ENCODE peak calls at places on chromosomes 2 and 18, in seven cellular contexts. Y is activated B cell treated with CpG ODN at 0.5 μM for 24 hours, Z is mucosa of descending colon, M is MCF 10A, S is GM20000, R is B cell, K is left ventricle myocardium inferior. A is an unnamed sample.

GRCh38 chr18:48623468-48624220 is 84.8 kb downstream of the CTIF start:
- DNase-seq in R (no peak), Z (no peak), Y (no peak), S (no peak), M (peak), K (no peak), A (no peak)

GRCh38 chr2:42340045-42340937 is 20.7 kb downstream of the COX7A2L start:
- DNase-seq in S (no peak), K (no peak), Y (no peak), R (no peak), M (no peak), Z (no peak), A (no peak)

GRCh38 chr2:77839102-77839501 is 316.9 kb upstream of the LRRTM4 start:
- DNase-seq in Y (no peak), K (no peak), R (no peak), M (no peak), S (no peak), Z (no peak), A (no peak)

GRCh38 chr18:41162191-41162590 is 792.8 kb upstream of the PIK3C3 start:
- DNase-seq in R (no peak), Z (no peak), S (no peak), K (no peak), Y (no peak), M (no peak), A (no peak)

GRCh38 chr2:225086915-225087314 is 44.6 kb upstream of the DOCK10 start:
- DNase-seq in K (no peak), M (no peak), Z (no peak), R (no peak), S (no peak), Y (no peak), A (no peak)

GRCh38 chr2:174326880-174327558 is 7.7 kb upstream of the SP9 start:
- DNase-seq in Z (peak), S (peak), R (peak), Y (no peak), K (no peak), M (no peak), A (no peak)

GRCh38 chr2:203846490-203847105 is 21.0 kb upstream of the CTLA4 start:
- DNase-seq in Y (no peak), Z (no peak), M (no peak), R (no peak), K (peak), S (no peak), A (no peak)

GRCh38 chr18:42192251-42193248 is 237.5 kb downstream of the PIK3C3 start:
- DNase-seq in R (no peak), M (peak), S (no peak), K (no peak), Z (no peak), Y (no peak), A (no peak)

GRCh38 chr2:3603536-3604206 is 8.8 kb downstream of the COLEC11 start:
- DNase-seq in Y (no peak), M (no peak), Z (no peak), K (no peak), R (no peak), S (no peak), A (no peak)

GRCh38 chr2:212995920-212996319 is 155.5 kb downstream of the IKZF2 start:
- DNase-seq in Z (no peak), R (no peak), K (no peak), M (peak), S (no peak), Y (no peak), A (no peak)

GRCh38 chr18:59516356-59517155 is 157.5 kb upstream of the LMAN1 start:
- DNase-seq in R (no peak), M (peak), K (peak), Y (no peak), Z (peak), S (no peak), A (no peak)

GRCh38 chr2:134319581-134320246 is 65.8 kb downstream of the MGAT5 start:
- DNase-seq in Y (no peak), Z (no peak), K (no peak), S (no peak), R (no peak), M (no peak), A (no peak)

GRCh38 chr2:10981461-10981860 is 69.7 kb downstream of the KCNF1 start:
- DNase-seq in S (no peak), R (no peak), Y (no peak), K (no peak), M (no peak), Z (no peak), A (no peak)

GRCh38 chr2:158953454-158953853 is 15.0 kb upstream of the TANC1 start:
- DNase-seq in Y (no peak), Z (no peak), R (no peak), K (no peak), S (no peak), M (peak), A (no peak)

GRCh38 chr2:201450910-201451329 is 338 bp downstream of the TRAK2 start:
- DNase-seq in K (no peak), M (no peak), Z (no peak), S (no peak), R (no peak), Y (no peak), A (no peak)

GRCh38 chr2:39996653-39997080 is 217.6 kb upstream of the THUMPD2 start:
- DNase-seq in Y (no peak), R (no peak), Z (no peak), M (peak), K (no peak), S (no peak), A (no peak)

GRCh38 chr18:9631814-9632496 is 17.6 kb upstream of the PPP4R1 start:
- DNase-seq in M (peak), K (no peak), S (no peak), R (no peak), Y (no peak), Z (no peak), A (no peak)

GRCh38 chr2:238170386-238171071 is 11.8 kb downstream of the ERFE start:
- DNase-seq in Z (no peak), K (peak), M (no peak), Y (no peak), R (no peak), S (peak), A (no peak)

GRCh38 chr18:43877922-43878321 is 600.6 kb upstream of the SYT4 start:
- DNase-seq in K (no peak), R (no peak), Y (no peak), S (no peak), Z (no peak), M (no peak), A (no peak)

GRCh38 chr18:31562726-31563125 is 29.0 kb upstream of the TTR start:
- DNase-seq in Z (no peak), M (no peak), Y (no peak), S (no peak), K (no peak), R (no peak), A (no peak)

GRCh38 chr2:173678186-173678585 is 287.0 kb downstream of the SP3 start:
- DNase-seq in Y (no peak), S (no peak), M (no peak), K (no peak), Z (no peak), R (no peak), A (no peak)

GRCh38 chr2:235077046-235077445 is 125.2 kb downstream of the SH3BP4 start:
- DNase-seq in S (no peak), Z (no peak), Y (no peak), R (no peak), M (no peak), K (no peak), A (no peak)

GRCh38 chr2:50395510-50396300 is 636.2 kb downstream of the NRXN1 start:
- DNase-seq in Y (no peak), Z (no peak), M (no peak), S (no peak), K (no peak), R (no peak), A (no peak)

GRCh38 chr2:118661184-118661583 is 186.3 kb downstream of the EN1 start:
- DNase-seq in S (no peak), K (no peak), Y (no peak), M (peak), R (no peak), Z (no peak), A (no peak)

GRCh38 chr2:16117021-16117700 is 176.8 kb downstream of the MYCN start:
- DNase-seq in R (no peak), K (no peak), Y (no peak), M (no peak), S (no peak), Z (no peak), A (no peak)

GRCh38 chr2:42964444-42965081 is 172.2 kb upstream of the HAAO start:
- DNase-seq in Y (no peak), K (peak), M (peak), Z (no peak), R (no peak), S (no peak), A (no peak)

GRCh38 chr18:64981915-64982314 is 768.9 kb upstream of the CDH7 start:
- DNase-seq in K (no peak), Z (no peak), M (no peak), S (no peak), Y (no peak), R (no peak), A (no peak)

GRCh38 chr2:127676906-127677305 is 1.6 kb upstream of the LIMS2 start:
- DNase-seq in Y (no peak), M (no peak), S (no peak), R (no peak), Z (no peak), K (no peak), A (no peak)

GRCh38 chr18:52287151-52287550 is 52.8 kb upstream of the DCC start:
- DNase-seq in M (no peak), Z (no peak), R (no peak), K (no peak), Y (no peak), S (no peak), A (no peak)

GRCh38 chr18:42719221-42719620 is 396.3 kb downstream of the RIT2 start:
- DNase-seq in R (no peak), Z (no peak), S (no peak), K (no peak), Y (no peak), M (peak), A (no peak)

GRCh38 chr2:38997784-38998183 is 108.1 kb downstream of the ARHGEF33 start:
- DNase-seq in K (no peak), M (peak), S (no peak), Z (peak), R (no peak), Y (no peak), A (no peak)

GRCh38 chr18:395481-396250 is 104.8 kb downstream of the COLEC12 start:
- DNase-seq in Z (no peak), K (no peak), Y (no peak), S (no peak), R (no peak), M (no peak), A (no peak)

GRCh38 chr2:234919711-234920110 is 32.1 kb upstream of the SH3BP4 start:
- DNase-seq in R (no peak), M (no peak), S (no peak), Y (no peak), Z (no peak), K (no peak), A (no peak)

GRCh38 chr2:75595541-75596395 is 35.0 kb upstream of the EVA1A start:
- DNase-seq in Y (no peak), Z (no peak), M (peak), K (no peak), S (no peak), R (no peak), A (no peak)

GRCh38 chr2:47506024-47506423 is 103.1 kb downstream of the MSH2 start:
- DNase-seq in M (no peak), Z (no peak), R (no peak), K (no peak), Y (no peak), S (no peak), A (no peak)
- TF ChIP-seq CTCF in M (no peak), Z (no peak), R (no peak), K (no peak), Y (no peak), S (no peak), A (no peak)

DNA sequence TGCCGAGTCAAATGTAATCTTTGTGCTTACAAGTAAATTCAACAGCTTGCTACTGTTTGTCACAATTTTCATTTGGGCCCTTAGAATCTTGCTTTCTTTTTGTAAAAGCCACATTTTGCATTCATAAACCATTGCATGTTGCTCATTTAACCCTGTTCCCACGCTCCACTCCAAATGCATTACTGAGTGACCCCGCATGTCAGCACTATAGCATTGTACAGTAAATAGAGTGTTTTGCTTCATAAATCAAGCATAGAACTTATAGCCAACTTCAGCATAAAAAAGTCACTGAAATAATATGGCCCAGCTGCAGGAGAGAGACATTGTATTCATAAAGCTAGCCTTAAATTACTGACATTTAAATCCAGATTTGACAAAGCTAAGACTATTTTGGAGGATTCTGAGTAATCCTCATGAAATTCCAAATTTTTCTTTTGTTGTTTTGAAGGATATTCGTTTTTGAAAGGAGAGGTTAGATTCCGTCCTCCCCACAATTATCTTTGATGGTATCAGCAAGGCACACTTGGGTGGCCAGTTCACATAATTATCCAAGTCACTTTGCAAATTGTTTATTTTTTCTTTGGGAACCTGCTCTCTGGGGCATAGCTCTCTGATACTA is 320.9 kb upstream of the TCF4 start:
- DNase-seq in Y (no peak), R (no peak), S (no peak), K (no peak), M (no peak), Z (no peak), A (no peak)
- TF ChIP-seq CTCF in Y (no peak), R (no peak), S (no peak), K (no peak), M (no peak), Z (no peak), A (no peak)

GRCh38 chr2:112685167-112685884 is 35.5 kb upstream of the NT5DC4 start:
- DNase-seq in Z (no peak), Y (no peak), K (no peak), R (no peak), M (no peak), S (no peak), A (no peak)
- TF ChIP-seq CTCF in Z (no peak), Y (no peak), K (no peak), R (peak), M (peak), S (no peak), A (peak)

DNA sequence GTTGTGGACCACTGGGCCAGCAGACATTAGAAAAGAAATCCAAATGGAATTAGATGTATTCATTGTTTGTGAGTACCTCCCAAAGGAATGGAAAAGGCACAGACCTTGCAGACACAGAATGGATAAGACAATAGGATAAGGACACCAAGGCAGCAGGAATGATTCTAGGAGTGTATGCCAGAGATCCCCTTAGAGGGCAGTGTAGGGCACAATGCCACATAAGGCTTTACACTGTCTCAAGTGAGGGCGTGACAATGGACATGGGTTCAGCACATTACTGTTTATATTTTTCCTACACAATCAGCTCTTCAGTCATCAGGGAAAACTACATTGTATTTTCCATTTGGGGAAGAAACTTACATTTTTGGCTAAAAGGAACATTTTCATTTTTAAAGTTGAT is 250.9 kb downstream of the PTH2R start:
- DNase-seq in Z (peak), Y (no peak), M (peak), S (no peak), K (no peak), R (no peak), A (no peak)
- TF ChIP-seq CTCF in Z (no peak), Y (no peak), M (no peak), S (no peak), K (no peak), R (no peak), A (no peak)

GRCh38 chr18:22688877-22689496 is 244.1 kb upstream of the RBBP8 start:
- DNase-seq in S (no peak), Y (no peak), K (no peak), M (no peak), Z (no peak), R (no peak), A (no peak)

GRCh38 chr18:22684268-22684667 is 248.9 kb upstream of the RBBP8 start:
- DNase-seq in M (no peak), Z (no peak), Y (no peak), R (no peak), S (no peak), K (no peak), A (no peak)

GRCh38 chr18:22689711-22690110 is 243.4 kb upstream of the RBBP8 start:
- DNase-seq in K (no peak), Y (no peak), M (no peak), R (no peak), Z (peak), S (no peak), A (no peak)

GRCh38 chr18:22685788-22686187 is 247.3 kb upstream of the RBBP8 start:
- DNase-seq in Z (no peak), M (no peak), S (no peak), K (no peak), R (no peak), Y (no peak), A (no peak)

DNA sequence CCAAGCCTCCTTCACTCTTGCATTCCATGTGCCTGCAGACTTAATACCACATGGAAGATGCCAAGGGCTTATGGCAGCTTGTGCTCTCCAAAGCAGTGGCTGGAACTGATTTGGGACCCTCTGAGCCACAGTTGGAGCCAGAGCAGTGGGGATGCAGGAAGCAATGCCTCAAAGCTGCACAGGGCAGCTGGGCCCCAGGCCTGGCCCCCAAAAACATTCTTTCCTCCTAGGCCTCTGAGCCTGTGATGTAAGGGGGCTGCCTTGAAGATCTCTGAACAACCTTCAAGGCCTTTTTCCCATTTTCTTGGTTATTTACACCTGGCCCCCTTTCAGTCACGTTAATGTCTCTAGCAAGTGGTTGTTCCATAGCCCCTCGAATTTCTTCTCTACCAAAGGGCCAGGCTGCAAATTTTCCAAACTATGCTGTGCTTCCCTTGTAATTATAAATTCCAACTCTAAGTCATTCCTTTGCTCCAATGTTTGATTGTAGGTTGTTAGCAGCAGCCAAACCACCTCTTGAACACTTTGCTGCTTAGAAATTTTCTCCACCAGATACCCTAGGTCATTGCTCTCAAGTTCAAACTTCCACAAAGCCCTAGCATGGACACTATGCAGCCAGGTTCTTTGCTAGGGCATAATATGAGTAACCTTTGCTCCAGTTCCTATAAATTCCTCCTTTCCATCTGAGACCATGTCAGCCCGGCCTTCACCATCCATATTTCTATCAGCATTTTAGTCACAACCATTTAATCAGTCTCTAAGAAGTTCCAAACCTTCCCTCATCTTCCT is 245.0 kb upstream of the RBBP8 start:
- DNase-seq in S (no peak), Y (no peak), R (no peak), M (no peak), Z (no peak), K (no peak), A (no peak)
- TF ChIP-seq CTCF in S (no peak), Y (no peak), R (no peak), M (no peak), Z (no peak), K (no peak), A (no peak)

GRCh38 chr2:51710222-51710621 is 678.3 kb upstream of the NRXN1 start:
- DNase-seq in Z (peak), M (peak), Y (no peak), S (peak), R (no peak), K (no peak), A (no peak)
- TF ChIP-seq CTCF in Z (no peak), M (peak), Y (no peak), S (peak), R (no peak), K (no peak), A (peak)

DNA sequence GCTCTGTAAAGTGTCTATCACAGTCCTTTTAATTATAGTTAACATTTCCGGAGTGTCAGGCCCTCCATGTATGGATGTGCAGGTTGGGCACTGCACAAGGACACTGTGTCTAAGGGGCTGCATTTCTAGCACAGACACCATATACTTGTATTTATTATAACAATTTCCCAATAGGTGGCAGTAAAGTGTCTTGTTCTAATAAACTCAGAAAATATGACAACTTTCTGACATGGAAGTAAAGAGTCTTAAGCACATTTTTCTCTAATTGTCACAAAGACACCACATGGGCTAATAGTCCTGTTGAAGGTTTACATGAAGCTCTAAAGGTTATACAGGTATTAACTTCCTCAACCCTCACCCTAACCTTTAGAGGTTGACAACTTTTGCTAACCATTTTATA is 156.6 kb downstream of the DYSF start:
- DNase-seq in Y (no peak), M (peak), S (no peak), Z (no peak), R (peak), K (no peak), A (no peak)
- TF ChIP-seq CTCF in Y (no peak), M (peak), S (no peak), Z (no peak), R (no peak), K (peak), A (no peak)

A was measured in progenitor cell of endocrine pancreas.